ENCODE peak calls at places on chromosomes 4 and X, in seven cellular contexts. E is NCI-H748 treated with DMSO at 0.1 percent for 48 hours, L is Karpas-422, K is BJ, Y is mucosa of descending colon, A is fibroblast of lung, N is lower lobe of right lung. J is an unnamed sample.

GRCh38 chrX:17613979-17614572 is 123.2 kb upstream of the SCML1 start:
- DNase-seq in E (peak), L (no peak), K (no peak), Y (no peak), A (peak), N (peak), J (no peak)

GRCh38 chrX:39242187-39242586 is 440.9 kb downstream of the MID1IP1 start:
- DNase-seq in E (peak), L (peak), K (no peak), Y (peak), A (peak), N (no peak), J (no peak)

GRCh38 chr4:137694138-137694537 is 161.8 kb upstream of the PCDH18 start:
- DNase-seq in E (no peak), L (no peak), K (no peak), Y (no peak), A (peak), N (no peak), J (no peak)

GRCh38 chrX:132059973-132060540 is 37.0 kb downstream of the STK26 start:
- DNase-seq in E (no peak), L (no peak), K (no peak), Y (no peak), A (peak), N (no peak), J (no peak)

GRCh38 chr4:5018096-5018495 is 1.2 kb downstream of the CYTL1 start:
- DNase-seq in E (no peak), L (peak), K (no peak), Y (no peak), A (no peak), N (no peak), J (no peak)

GRCh38 chrX:39957816-39958561 is 139.8 kb downstream of the BCOR start:
- DNase-seq in E (no peak), L (no peak), K (no peak), Y (no peak), A (peak), N (no peak), J (peak)

GRCh38 chr4:38500433-38500832 is 163.6 kb upstream of the KLF3 start:
- DNase-seq in E (no peak), L (no peak), K (no peak), Y (no peak), A (no peak), N (no peak), J (no peak)

GRCh38 chr4:150012851-150013360 is 65.3 kb upstream of the DCLK2 start:
- DNase-seq in E (no peak), L (no peak), K (no peak), Y (no peak), A (no peak), N (no peak), J (no peak)

GRCh38 chr4:148026022-148026421 is 294.1 kb downstream of the ARHGAP10 start:
- DNase-seq in E (no peak), L (no peak), K (peak), Y (no peak), A (peak), N (no peak), J (no peak)

GRCh38 chr4:82469776-82470345 is 39.5 kb downstream of the ENOPH1 start:
- DNase-seq in E (no peak), L (no peak), K (peak), Y (no peak), A (peak), N (no peak), J (no peak)

GRCh38 chr4:2771264-2771663 is 15.1 kb upstream of the TNIP2 start:
- DNase-seq in E (no peak), L (no peak), K (no peak), Y (no peak), A (no peak), N (peak), J (no peak)

GRCh38 chr4:57612279-57612678 is 502.1 kb upstream of the IGFBP7 start:
- DNase-seq in E (no peak), L (no peak), K (no peak), Y (peak), A (no peak), N (no peak), J (no peak)

GRCh38 chrX:21004835-21005234 is 369.4 kb upstream of the CNKSR2 start:
- DNase-seq in E (no peak), L (no peak), K (no peak), Y (no peak), A (peak), N (no peak), J (no peak)

GRCh38 chr4:57078685-57079521 is 31.3 kb downstream of the IGFBP7 start:
- DNase-seq in E (no peak), L (no peak), K (no peak), Y (no peak), A (peak), N (peak), J (peak)

GRCh38 chrX:123665197-123665596 is 67.7 kb downstream of the THOC2 start:
- DNase-seq in E (no peak), L (no peak), K (no peak), Y (no peak), A (peak), N (no peak), J (no peak)

GRCh38 chr4:31442236-31442635 is 722.1 kb downstream of the PCDH7 start:
- DNase-seq in E (no peak), L (no peak), K (no peak), Y (no peak), A (no peak), N (no peak), J (no peak)

GRCh38 chr4:139704915-139705485 is 39.4 kb downstream of the MGST2 start:
- DNase-seq in E (no peak), L (peak), K (no peak), Y (no peak), A (peak), N (no peak), J (no peak)

GRCh38 chrX:120446503-120446902 is 22.6 kb downstream of the LAMP2 start:
- DNase-seq in E (no peak), L (peak), K (peak), Y (no peak), A (peak), N (no peak), J (no peak)

GRCh38 chr4:9812530-9813340 is 31.3 kb downstream of the DRD5 start:
- DNase-seq in E (no peak), L (no peak), K (no peak), Y (no peak), A (no peak), N (no peak), J (no peak)

GRCh38 chr4:80388284-80388607 is 52.7 kb downstream of the CFAP299 start:
- DNase-seq in E (no peak), L (no peak), K (no peak), Y (no peak), A (no peak), N (no peak), J (no peak)

GRCh38 chr4:20074450-20074849 is 177.3 kb upstream of the SLIT2 start:
- DNase-seq in E (no peak), L (no peak), K (no peak), Y (no peak), A (peak), N (no peak), J (no peak)

GRCh38 chrX:97238632-97239031 is 354.9 kb downstream of the RPA4 start:
- DNase-seq in E (no peak), L (no peak), K (no peak), Y (no peak), A (peak), N (no peak), J (no peak)

GRCh38 chr4:181281451-181281850 is 961.8 kb upstream of the TENM3 start:
- DNase-seq in E (no peak), L (no peak), K (no peak), Y (no peak), A (no peak), N (no peak), J (no peak)

GRCh38 chr4:10180927-10181744 is 64.5 kb upstream of the WDR1 start:
- DNase-seq in E (no peak), L (peak), K (no peak), Y (no peak), A (peak), N (no peak), J (no peak)

GRCh38 chr4:24105183-24106039 is 215.6 kb upstream of the PPARGC1A start:
- DNase-seq in E (no peak), L (no peak), K (peak), Y (peak), A (peak), N (no peak), J (no peak)

GRCh38 chrX:44071847-44072545 is 98.8 kb upstream of the NDP start:
- DNase-seq in E (no peak), L (no peak), K (no peak), Y (no peak), A (peak), N (no peak), J (no peak)

GRCh38 chr4:87093443-87094123 is 126.8 kb downstream of the KLHL8 start:
- DNase-seq in E (peak), L (peak), K (no peak), Y (peak), A (peak), N (no peak), J (no peak)

J was measured in left ventricle myocardium superior.